ENCODE peak calls at places on chromosomes 13 and 19, in seven cellular contexts. C is cardiac muscle cell; E is DMS153; Y is GOT3; S is effector memory CD8-positive, alpha-beta T cell; L is effector CD4-positive, alpha-beta T cell; D is erythroblast. M is an unnamed sample.

GRCh38 chr13:23552171-23552570 is 18.0 kb upstream of the TNFRSF19 start:
- DNase-seq in Y (no peak), S (no peak), C (no peak), D (no peak), E (no peak), L (no peak), M (no peak)

GRCh38 chr19:4557186-4557970 is 2.1 kb downstream of the SEMA6B start:
- DNase-seq in S (no peak), E (no peak), C (no peak), D (no peak), Y (no peak), L (no peak), M (no peak)

GRCh38 chr13:110716235-110716505 is 2.7 kb downstream of the ING1 start:
- DNase-seq in L (no peak), D (peak), Y (no peak), C (peak), E (no peak), S (no peak), M (peak)

GRCh38 chr19:1089126-1089771 is 5.9 kb downstream of the POLR2E start:
- DNase-seq in C (no peak), L (no peak), D (no peak), S (no peak), Y (no peak), E (no peak), M (peak)

GRCh38 chr19:47813304-47813994 is 8.3 kb upstream of the CRX start:
- DNase-seq in D (peak), S (peak), L (peak), C (peak), E (peak), Y (peak), M (peak)

GRCh38 chr19:20423381-20424207 is 142.0 kb downstream of the ZNF737 start:
- DNase-seq in L (no peak), C (peak), S (no peak), Y (no peak), E (no peak), D (peak), M (peak)

GRCh38 chr13:98916403-98916802 is 61.5 kb downstream of the DOCK9 start:
- DNase-seq in E (no peak), Y (no peak), C (no peak), S (no peak), L (no peak), D (no peak), M (no peak)

GRCh38 chr13:75458696-75459422 is 23.1 kb downstream of the TBC1D4 start:
- DNase-seq in E (peak), Y (no peak), L (no peak), D (no peak), C (no peak), S (no peak), M (no peak)

GRCh38 chr19:38290631-38291147 is 13.4 kb upstream of the C19orf33 start:
- DNase-seq in Y (no peak), L (no peak), D (no peak), S (no peak), C (peak), E (no peak), M (peak)

GRCh38 chr13:99686944-99687382 is 185.7 kb downstream of the TM9SF2 start:
- DNase-seq in D (peak), S (no peak), E (no peak), C (no peak), Y (no peak), L (no peak), M (no peak)

GRCh38 chr13:90415902-90416301 is 931.6 kb upstream of the MIR17HG start:
- DNase-seq in Y (no peak), L (no peak), D (no peak), S (no peak), C (no peak), E (no peak), M (no peak)

GRCh38 chr19:37172368-37173366 is at the start of gene ZNF585A:
- DNase-seq in D (peak), Y (peak), S (peak), E (peak), C (peak), L (peak), M (peak)

GRCh38 chr13:29383476-29383875 is 212.0 kb downstream of the SLC7A1 start:
- DNase-seq in S (no peak), C (no peak), E (no peak), L (no peak), D (no peak), Y (no peak), M (no peak)

GRCh38 chr13:113832204-113832603 is 31.7 kb downstream of the GAS6 start:
- DNase-seq in C (no peak), E (no peak), L (no peak), D (no peak), S (no peak), Y (no peak), M (no peak)

GRCh38 chr19:17949956-17950309 is 17.0 kb upstream of the KCNN1 start:
- DNase-seq in C (no peak), L (no peak), Y (no peak), S (no peak), D (no peak), E (no peak), M (no peak)

GRCh38 chr19:10706990-10707389 is 5.8 kb downstream of the QTRT1 start:
- DNase-seq in Y (no peak), C (no peak), S (no peak), L (no peak), E (no peak), D (no peak), M (no peak)

GRCh38 chr13:47426126-47426849 is 529.4 kb upstream of the HTR2A start:
- DNase-seq in Y (no peak), D (no peak), C (peak), L (no peak), E (no peak), S (no peak), M (no peak)

GRCh38 chr19:49342291-49342721 is 7.1 kb downstream of the CD37 start:
- DNase-seq in L (no peak), Y (no peak), D (no peak), S (no peak), E (no peak), C (no peak), M (peak)

GRCh38 chr13:98959775-98960325 is 18.0 kb downstream of the DOCK9 start:
- DNase-seq in Y (no peak), D (no peak), L (no peak), C (no peak), E (no peak), S (no peak), M (no peak)

GRCh38 chr13:100234524-100235136 is 145.7 kb downstream of the PCCA start:
- DNase-seq in E (no peak), S (no peak), C (peak), D (no peak), Y (no peak), L (no peak), M (no peak)

GRCh38 chr19:40139533-40140287 is 49.0 kb upstream of the ZNF780A start:
- DNase-seq in D (peak), C (peak), S (peak), E (peak), Y (no peak), L (no peak), M (no peak)

GRCh38 chr19:6229951-6230712 is 49.6 kb downstream of the MLLT1 start:
- DNase-seq in S (no peak), Y (no peak), L (no peak), C (no peak), D (no peak), E (no peak), M (no peak)

GRCh38 chr19:12092065-12092867 is 27.7 kb downstream of the ZNF844 start:
- DNase-seq in D (peak), Y (peak), C (peak), L (peak), E (no peak), S (no peak), M (peak)

GRCh38 chr13:44857061-44857460 is 132.2 kb downstream of the NUFIP1 start:
- DNase-seq in E (no peak), L (no peak), S (no peak), Y (no peak), D (no peak), C (no peak), M (no peak)

GRCh38 chr13:106471957-106472543 is 63.4 kb downstream of the EFNB2 start:
- DNase-seq in D (no peak), Y (no peak), E (peak), S (no peak), C (peak), L (no peak), M (peak)

GRCh38 chr13:60572855-60573254 is 175.8 kb downstream of the TDRD3 start:
- DNase-seq in S (no peak), E (no peak), Y (no peak), D (no peak), L (no peak), C (no peak), M (no peak)

GRCh38 chr13:90510319-90510718 is 837.2 kb upstream of the MIR17HG start:
- DNase-seq in C (no peak), Y (no peak), S (no peak), L (no peak), E (no peak), D (no peak), M (no peak)

GRCh38 chr13:73938375-73939070 is 195.7 kb downstream of the KLF12 start:
- DNase-seq in Y (no peak), L (no peak), C (peak), S (no peak), D (no peak), E (peak), M (peak)

GRCh38 chr13:43240278-43240677 is 216.9 kb downstream of the DNAJC15 start:
- DNase-seq in Y (no peak), L (no peak), E (no peak), S (no peak), D (no peak), C (no peak), M (no peak)

GRCh38 chr19:3710265-3710812 is 2.2 kb downstream of the TJP3 start:
- DNase-seq in L (no peak), E (peak), C (peak), S (no peak), D (no peak), Y (no peak), M (no peak)

GRCh38 chr19:30349131-30349730 is 23.0 kb upstream of the ZNF536 start:
- DNase-seq in S (no peak), L (no peak), C (no peak), E (no peak), D (no peak), Y (no peak), M (no peak)

M was measured in islet precursor cell.